ENCODE peak calls at places on chromosome 4, in nine cellular contexts. U is choroid plexus epithelial cell; E is neural crest cell; O is fibroblast of pulmonary artery; C is lower leg skin; L is posterior cingulate gyrus; V is DND-41; A is activated CD8-positive, alpha-beta memory T cell treated with anti-CD3 and anti-CD28 coated beads for 4 hours; Z is GM12865. P is an unnamed sample.

GRCh38 chr4:127995776-127996175 is 30.6 kb downstream of the ABHD18 start:
- DNase-seq in U (no peak), E (no peak), O (no peak), C (no peak), L (no peak), V (no peak), A (no peak), Z (no peak), P (no peak)

GRCh38 chr4:14289708-14290107 is 662.2 kb upstream of the BOD1L1 start:
- DNase-seq in U (peak; percentile 31), E (no peak), O (peak; percentile 4), C (no peak), L (no peak), V (no peak), A (no peak), Z (no peak), P (no peak)

GRCh38 chr4:186695392-186695791 is 28.3 kb downstream of the FAT1 start:
- DNase-seq in U (no peak), E (no peak), O (no peak), C (no peak), L (no peak), V (no peak), A (no peak), Z (no peak), P (no peak)

GRCh38 chr4:38687571-38688011 is 23.6 kb downstream of the KLF3 start:
- DNase-seq in U (peak; percentile 48), E (no peak), O (peak; percentile 46), C (no peak), L (no peak), V (no peak), A (no peak), Z (no peak), P (no peak)

GRCh38 chr4:165864228-165864627 is 8.8 kb upstream of the TLL1 start:
- DNase-seq in U (no peak), E (no peak), O (peak; percentile 15), C (no peak), L (no peak), V (no peak), A (no peak), Z (no peak), P (no peak)

GRCh38 chr4:187069398-187069797 is 345.7 kb upstream of the FAT1 start:
- DNase-seq in U (peak; percentile 8), E (no peak), O (no peak), C (no peak), L (no peak), V (no peak), A (no peak), Z (no peak), P (no peak)

GRCh38 chr4:115234405-115235093 is 121.1 kb upstream of the NDST4 start:
- DNase-seq in U (peak; percentile 20), E (no peak), O (no peak), C (no peak), L (no peak), V (peak; percentile 30), A (no peak), Z (peak; percentile 58), P (no peak)

GRCh38 chr4:173859091-173859713 is 329.2 kb upstream of the HAND2 start:
- DNase-seq in U (peak; percentile 4), E (no peak), O (no peak), C (no peak), L (no peak), V (no peak), A (no peak), Z (no peak), P (no peak)

GRCh38 chr4:173420324-173420752 is 21.4 kb upstream of the SCRG1 start:
- DNase-seq in U (peak; percentile 43), E (no peak), O (peak; percentile 56), C (no peak), L (no peak), V (no peak), A (no peak), Z (peak; percentile 21), P (no peak)

GRCh38 chr4:177473991-177474390 is 31.8 kb upstream of the AGA start:
- DNase-seq in U (no peak), E (no peak), O (no peak), C (no peak), L (no peak), V (no peak), A (no peak), Z (no peak), P (no peak)

GRCh38 chr4:244471-244870 is 60.8 kb downstream of the ZNF732 start:
- DNase-seq in U (peak; percentile 21), E (peak; percentile 32), O (peak; percentile 32), C (no peak), L (peak; percentile 34), V (peak; percentile 41), A (peak; percentile 20), Z (peak; percentile 42), P (peak; percentile 15)

GRCh38 chr4:16875487-16875886 is 23.0 kb downstream of the LDB2 start:
- DNase-seq in U (peak; percentile 94), E (no peak), O (peak; percentile 88), C (no peak), L (no peak), V (no peak), A (no peak), Z (no peak), P (no peak)